ENCODE peak calls at places on chromosome 1, in four cellular contexts. K is pancreas, W is GM06990, C is body of pancreas. X is an unnamed sample.

GRCh38 chr1:228786361-228787129 is 51.3 kb downstream of the RHOU start:
- DNase-seq in K (no peak), W (no peak), C (no peak), X (no peak)

GRCh38 chr1:6783221-6783620 is 2.0 kb upstream of the CAMTA1 start:
- DNase-seq in K (no peak), W (no peak), C (no peak), X (no peak)

GRCh38 chr1:178034676-178035075 is 59.2 kb upstream of the RASAL2 start:
- DNase-seq in K (no peak), W (no peak), C (no peak), X (no peak)

GRCh38 chr1:110482662-110483307 is 31.8 kb downstream of the PROK1 start:
- DNase-seq in K (no peak), W (no peak), C (no peak), X (peak; percentile 67)

GRCh38 chr1:53826367-53826766 is 11.7 kb downstream of the NDC1 start:
- DNase-seq in K (no peak), W (no peak), C (no peak), X (no peak)

GRCh38 chr1:246417152-246417812 is 89.8 kb downstream of the SMYD3 start:
- DNase-seq in K (no peak), W (no peak), C (no peak), X (no peak)

GRCh38 chr1:196393282-196393681 is 215.0 kb downstream of the KCNT2 start:
- DNase-seq in K (no peak), W (no peak), C (no peak), X (no peak)

GRCh38 chr1:184771190-184771691 is 16.6 kb upstream of the EDEM3 start:
- DNase-seq in K (peak; percentile 28), W (no peak), C (peak; percentile 29), X (no peak)

GRCh38 chr1:243420968-243421675 is 165.3 kb downstream of the SDCCAG8 start:
- DNase-seq in K (no peak), W (no peak), C (no peak), X (no peak)

GRCh38 chr1:32886012-32886827 is at the start of gene HPCA:
- DNase-seq in K (peak; percentile 52), W (no peak), C (peak; percentile 68), X (no peak)

GRCh38 chr1:30984991-30985503 is 76.5 kb upstream of the SDC3 start:
- DNase-seq in K (no peak), W (no peak), C (no peak), X (no peak)

GRCh38 chr1:158089925-158090675 is 90.6 kb upstream of the CD1D start:
- DNase-seq in K (no peak), W (no peak), C (no peak), X (no peak)

GRCh38 chr1:158094571-158094970 is 86.1 kb upstream of the CD1D start:
- DNase-seq in K (no peak), W (no peak), C (no peak), X (no peak)

GRCh38 chr1:158089476-158089875 is 91.2 kb upstream of the CD1D start:
- DNase-seq in K (no peak), W (no peak), C (no peak), X (no peak)

GRCh38 chr1:158095737-158096335 is 84.9 kb upstream of the CD1D start:
- DNase-seq in K (no peak), W (no peak), C (peak; percentile 19), X (no peak)

GRCh38 chr1:158093376-158093775 is 87.3 kb upstream of the CD1D start:
- DNase-seq in K (no peak), W (no peak), C (no peak), X (no peak)
- H3K36me3 ChIP-seq in K (no peaks in the 10 kb centered on the region), W (no peaks in the 10 kb centered on the region), C (no peaks in the 10 kb centered on the region), X (no peaks in the 10 kb centered on the region)

GRCh38 chr1:109269212-109269980 is 13.5 kb downstream of the PSRC1 start:
- DNase-seq in K (no peak), W (no peak), C (no peak), X (no peak)

GRCh38 chr1:109266965-109267364 is 16.0 kb downstream of the PSRC1 start:
- DNase-seq in K (no peak), W (no peak), C (no peak), X (no peak)

GRCh38 chr1:109267743-109268300 is 15.1 kb downstream of the PSRC1 start:
- DNase-seq in K (no peak), W (no peak), C (no peak), X (no peak)

GRCh38 chr1:109269981-109270622 is 12.8 kb downstream of the PSRC1 start:
- DNase-seq in K (no peak), W (no peak), C (no peak), X (no peak)

GRCh38 chr1:109268431-109269211 is 14.3 kb downstream of the PSRC1 start:
- DNase-seq in K (no peak), W (no peak), C (no peak), X (no peak)
- H3K36me3 ChIP-seq in K (no peaks in the 10 kb centered on the region), W (no peaks in the 10 kb centered on the region), C (no peaks in the 10 kb centered on the region), X (peaks cover 4% of the 10 kb centered on the region)

GRCh38 chr1:210262897-210263272 is 30.3 kb downstream of the SERTAD4 start:
- DNase-seq in K (no peak), W (no peak), C (no peak), X (no peak)

GRCh38 chr1:210263963-210264362 is 31.4 kb downstream of the SERTAD4 start:
- DNase-seq in K (no peak), W (no peak), C (no peak), X (no peak)

GRCh38 chr1:210262167-210262896 is 29.7 kb downstream of the SERTAD4 start:
- DNase-seq in K (no peak), W (no peak), C (no peak), X (no peak)

GRCh38 chr1:210260087-210260486 is 27.5 kb downstream of the SERTAD4 start:
- DNase-seq in K (no peak), W (no peak), C (no peak), X (no peak)

GRCh38 chr1:210264521-210265380 is 32.2 kb downstream of the SERTAD4 start:
- DNase-seq in K (no peak), W (no peak), C (no peak), X (no peak)
- H3K36me3 ChIP-seq in K (no peaks in the 10 kb centered on the region), W (no peaks in the 10 kb centered on the region), C (no peaks in the 10 kb centered on the region), X (no peaks in the 10 kb centered on the region)

GRCh38 chr1:43898981-43899380 is 34.6 kb upstream of the ARTN start:
- DNase-seq in K (no peak), W (no peak), C (no peak), X (no peak)
- H3K36me3 ChIP-seq in K (no peaks in the 10 kb centered on the region), W (peaks cover 14% of the 10 kb centered on the region), C (no peaks in the 10 kb centered on the region), X (no peaks in the 10 kb centered on the region)

GRCh38 chr1:88801575-88802208 is 89.7 kb downstream of the GTF2B start:
- DNase-seq in K (no peak), W (no peak), C (no peak), X (no peak)
- H3K36me3 ChIP-seq in K (peaks cover 15% of the 10 kb centered on the region), W (peaks cover 7% of the 10 kb centered on the region), C (no peaks in the 10 kb centered on the region), X (peaks cover 7% of the 10 kb centered on the region)

GRCh38 chr1:85121744-85122143 is 73.4 kb upstream of the MCOLN3 start:
- DNase-seq in K (no peak), W (no peak), C (no peak), X (no peak)

GRCh38 chr1:85122169-85122568 is 73.9 kb upstream of the MCOLN3 start:
- DNase-seq in K (no peak), W (no peak), C (no peak), X (no peak)

GRCh38 chr1:85115933-85116332 is 67.6 kb upstream of the MCOLN3 start:
- DNase-seq in K (no peak), W (no peak), C (no peak), X (no peak)

GRCh38 chr1:85116856-85117255 is 68.6 kb upstream of the MCOLN3 start:
- DNase-seq in K (no peak), W (no peak), C (no peak), X (no peak)

DNA sequence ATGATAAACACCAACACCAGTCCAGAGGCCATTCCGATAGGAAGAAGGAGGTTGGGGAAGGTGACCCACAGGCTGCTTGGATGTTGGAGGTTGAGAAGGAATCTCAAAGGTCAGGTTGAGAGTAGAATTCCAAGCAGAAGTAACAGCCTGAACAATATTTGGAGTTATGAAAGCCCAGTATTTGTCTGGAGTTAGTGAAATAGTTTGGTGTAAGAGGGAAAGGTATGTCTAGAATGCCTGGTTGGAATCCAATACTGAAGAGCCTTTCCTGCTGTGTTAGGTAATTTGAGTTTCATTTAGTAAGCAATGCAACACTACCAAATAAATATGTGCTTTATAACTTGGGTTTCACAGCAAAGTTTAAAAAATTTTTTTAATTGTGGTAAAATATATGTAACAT is 70.5 kb upstream of the MCOLN3 start:
- DNase-seq in K (no peak), W (no peak), C (no peak), X (no peak)
- H3K36me3 ChIP-seq in K (no peaks in the 10 kb centered on the region), W (no peaks in the 10 kb centered on the region), C (no peaks in the 10 kb centered on the region), X (no peaks in the 10 kb centered on the region)